ENCODE peak calls at places on chromosomes 5 and 9, in six cellular contexts. U is A549, S is endothelial cell of umbilical vein, A is NB4, W is HepG2, R is GM12878. Y is an unnamed sample.

GRCh38 chr9:113505963-113506624 is 42.6 kb downstream of the RGS3 start:
- DNase-seq in W (no peak), A (no peak), R (no peak), S (no peak), U (no peak), Y (no peak)

GRCh38 chr9:36346578-36346977 is 53.5 kb downstream of the RNF38 start:
- DNase-seq in U (no peak), S (no peak), W (no peak), R (no peak), A (no peak), Y (no peak)

GRCh38 chr5:60259730-60260129 is 366.2 kb upstream of the PDE4D start:
- DNase-seq in S (no peak), A (peak; percentile 69), W (no peak), R (no peak), U (no peak), Y (no peak)

GRCh38 chr5:125486634-125487033 is 740.2 kb upstream of the ZNF608 start:
- DNase-seq in U (no peak), R (no peak), S (peak; percentile 35), W (no peak), A (no peak), Y (no peak)

GRCh38 chr5:9817819-9818218 is 187.7 kb upstream of the TAS2R1 start:
- DNase-seq in S (no peak), W (no peak), R (no peak), A (no peak), U (no peak), Y (no peak)

GRCh38 chr9:87714819-87715218 is 11.1 kb upstream of the CTSL start:
- DNase-seq in W (peak; percentile 89), S (peak; percentile 47), U (peak; percentile 78), R (no peak), A (peak; percentile 65), Y (peak; percentile 16)

GRCh38 chr5:27318701-27319100 is 280.3 kb upstream of the CDH9 start:
- DNase-seq in W (no peak), U (no peak), R (no peak), S (no peak), A (no peak), Y (no peak)

GRCh38 chr9:3058409-3058808 is 214.5 kb upstream of the PUM3 start:
- DNase-seq in R (no peak), U (no peak), A (no peak), W (no peak), S (no peak), Y (no peak)

GRCh38 chr5:1255081-1255561 is 29.9 kb downstream of the SLC6A18 start:
- DNase-seq in W (no peak), S (no peak), R (no peak), A (no peak), U (no peak), Y (no peak)

GRCh38 chr9:32456564-32456963 is 69.4 kb downstream of the RIGI start:
- DNase-seq in A (no peak), U (no peak), R (no peak), W (peak; percentile 82), S (peak; percentile 29), Y (no peak)

GRCh38 chr9:135941288-135941995 is 19.7 kb downstream of the UBAC1 start:
- DNase-seq in R (no peak), A (no peak), W (no peak), U (no peak), S (peak; percentile 18), Y (no peak)

GRCh38 chr5:110402562-110402961 is 323.9 kb downstream of the TMEM232 start:
- DNase-seq in S (no peak), W (peak; percentile 56), R (no peak), U (no peak), A (no peak), Y (no peak)

GRCh38 chr5:149694007-149694406 is 36.1 kb upstream of the PPARGC1B start:
- DNase-seq in A (no peak), U (no peak), S (no peak), R (no peak), W (peak; percentile 46), Y (no peak)

GRCh38 chr9:2727966-2728613 is 10.8 kb downstream of the KCNV2 start:
- DNase-seq in S (peak; percentile 76), U (peak; percentile 69), R (peak; percentile 61), W (peak; percentile 58), A (peak; percentile 92), Y (peak; percentile 26)

GRCh38 chr5:165626161-165626560 is 2120.7 kb downstream of the MAT2B start:
- DNase-seq in A (no peak), U (no peak), S (no peak), W (no peak), R (no peak), Y (no peak)

GRCh38 chr5:90093931-90094485 is 315.5 kb downstream of the CETN3 start:
- DNase-seq in R (no peak), S (no peak), U (no peak), A (no peak), W (no peak), Y (no peak)

GRCh38 chr9:92138157-92138959 is 23.1 kb upstream of the SPTLC1 start:
- DNase-seq in R (no peak), S (peak; percentile 46), A (peak; percentile 73), W (peak; percentile 84), U (peak; percentile 51), Y (peak; percentile 85)

GRCh38 chr5:92424785-92425426 is 1041.8 kb upstream of the ARRDC3 start:
- DNase-seq in W (no peak), A (no peak), U (no peak), S (no peak), R (no peak), Y (no peak)

GRCh38 chr5:107670028-107670926 is 460 bp downstream of the EFNA5 start:
- DNase-seq in W (no peak), U (peak; percentile 34), R (no peak), A (no peak), S (peak; percentile 56), Y (no peak)

GRCh38 chr5:67773439-67773988 is 442.0 kb upstream of the PIK3R1 start:
- DNase-seq in U (no peak), W (peak; percentile 92), R (no peak), S (peak; percentile 6), A (no peak), Y (no peak)

GRCh38 chr9:126797903-126798302 is 6.9 kb upstream of the ZBTB43 start:
- DNase-seq in U (no peak), A (no peak), S (no peak), W (no peak), R (no peak), Y (no peak)

GRCh38 chr5:131436081-131436480 is 172.2 kb downstream of the CDC42SE2 start:
- DNase-seq in U (no peak), W (no peak), R (no peak), A (no peak), S (no peak), Y (no peak)

GRCh38 chr5:53407373-53407772 is 73.1 kb upstream of the FST start:
- DNase-seq in U (no peak), R (no peak), W (no peak), S (no peak), A (no peak), Y (no peak)

DNA sequence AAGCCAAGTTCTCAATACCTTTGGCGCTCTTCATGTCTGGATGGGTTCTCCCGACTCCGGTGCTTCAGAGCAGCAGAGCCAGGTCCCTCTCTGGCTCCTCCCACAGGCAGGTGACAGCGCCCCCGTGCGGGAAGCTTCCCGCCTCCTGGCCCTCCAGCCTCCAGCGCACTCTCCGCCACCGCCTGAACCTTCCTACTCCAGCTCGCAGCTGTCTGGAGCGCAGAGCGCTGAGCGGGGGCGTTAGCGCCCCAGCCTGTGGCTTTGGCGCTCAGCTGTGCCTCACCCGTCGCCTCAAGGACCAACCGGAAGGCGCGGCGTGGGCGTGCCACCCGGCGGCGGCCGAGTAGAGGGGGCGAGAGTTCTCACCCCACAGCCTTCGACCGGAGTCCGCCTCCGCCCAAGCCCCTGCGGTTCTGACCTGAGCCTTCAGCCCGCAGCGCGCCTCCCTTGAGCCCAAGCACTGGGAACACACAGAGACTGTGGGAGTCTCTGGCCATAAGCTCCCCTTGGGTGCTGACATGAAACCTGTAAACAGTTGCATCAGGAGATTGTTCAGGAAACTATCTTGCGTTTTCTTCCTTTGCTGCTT is at the start of gene SLCO4C1:
- DNase-seq in U (peak; percentile 78), S (peak; percentile 18), A (peak; percentile 95), R (peak; percentile 57), W (peak; percentile 70), Y (peak; percentile 11)
- TF ChIP-seq POLR2A in U (no peak), S (no peak), A (no peak), R (peak; percentile 39), W (no peak), Y (no peak)

DNA sequence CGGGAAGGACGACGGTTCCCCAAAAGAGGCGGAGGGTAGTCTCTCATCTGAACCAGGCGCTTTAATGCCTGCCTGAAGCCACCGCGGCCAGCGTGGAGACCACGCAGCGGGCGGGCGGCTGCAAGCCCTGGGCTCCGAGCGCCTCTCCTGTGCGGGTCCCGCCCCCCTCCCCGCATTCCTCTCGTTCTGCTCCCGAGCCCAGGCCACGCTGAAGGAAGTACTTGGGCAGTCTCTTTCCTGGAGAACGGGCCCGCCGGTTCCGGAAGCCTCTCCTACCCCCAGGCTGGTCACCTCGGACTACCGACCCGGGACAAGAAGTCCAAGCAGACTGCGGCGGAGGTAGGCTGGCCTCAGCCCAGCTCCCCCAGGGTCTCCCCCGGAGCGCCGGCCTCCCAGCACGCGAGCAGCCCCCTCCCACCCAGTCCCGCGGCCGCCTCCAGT is 555 bp downstream of the PPIC start:
- DNase-seq in W (peak; percentile 22), A (no peak), U (peak; percentile 70), S (peak; percentile 51), R (no peak), Y (peak; percentile 26)
- TF ChIP-seq MYC in W (no peak), A (no peak), U (no peak), S (no peak), R (no peak), Y (no peak)

DNA sequence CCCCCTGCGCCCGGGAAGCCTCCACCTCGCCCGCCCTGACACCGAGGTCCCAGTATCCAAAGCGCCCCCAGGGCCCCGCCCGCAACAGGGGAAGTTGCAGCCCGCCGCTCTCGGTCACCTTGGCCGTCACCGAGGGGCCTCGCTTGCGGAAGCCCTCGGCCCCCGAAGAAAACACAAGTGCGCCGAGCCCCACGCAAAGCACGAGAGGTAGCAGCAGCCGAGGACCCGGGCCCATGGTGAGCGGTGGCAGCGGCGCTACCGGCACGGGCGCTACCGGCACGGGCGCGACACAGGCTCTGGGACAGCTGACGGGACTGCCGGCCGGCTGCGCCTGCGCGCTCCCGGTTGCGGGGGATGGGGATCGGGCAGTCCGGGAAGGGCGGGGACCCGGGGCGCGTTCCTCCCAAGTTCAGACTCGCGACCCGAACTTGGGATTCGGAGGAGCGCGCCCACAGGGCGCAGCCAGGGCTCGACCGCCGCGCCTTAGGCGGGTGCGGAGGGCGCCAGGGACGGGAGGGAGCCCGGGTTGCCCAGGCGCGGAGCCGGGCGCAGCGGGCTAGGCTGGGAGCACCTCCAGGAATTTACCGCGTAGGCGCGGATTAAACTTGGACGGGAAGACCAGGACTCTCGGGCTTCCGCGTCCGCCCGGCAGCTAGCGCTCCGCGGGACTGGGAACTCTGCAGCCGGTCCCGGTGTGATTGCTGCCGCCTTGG is at the start of gene PPIC:
- DNase-seq in S (peak; percentile 86), W (peak; percentile 50), A (no peak), R (no peak), U (peak; percentile 90), Y (peak; percentile 69)
- TF ChIP-seq POLR2A in S (peak; percentile 82), W (no peak), A (no peak), R (no peak), U (peak; percentile 81), Y (no peak)

GRCh38 chr5:170087168-170087817 is 18.4 kb upstream of the FOXI1 start:
- DNase-seq in A (no peak), U (no peak), S (no peak), W (no peak), R (no peak), Y (peak; percentile 39)

GRCh38 chr5:170095687-170096086 is 10.0 kb upstream of the FOXI1 start:
- DNase-seq in A (peak; percentile 12), W (no peak), U (no peak), S (peak; percentile 13), R (no peak), Y (no peak)

GRCh38 chr5:170097934-170098333 is 7.8 kb upstream of the FOXI1 start:
- DNase-seq in W (no peak), A (no peak), U (no peak), R (no peak), S (peak; percentile 58), Y (peak; percentile 5)

GRCh38 chr5:170092702-170093101 is 13.0 kb upstream of the FOXI1 start:
- DNase-seq in A (no peak), U (no peak), W (no peak), R (no peak), S (no peak), Y (no peak)
- TF ChIP-seq MYC in A (no peak), U (no peak), W (no peak), R (no peak), S (no peak), Y (no peak)